ENCODE peak calls at places on chromosome 22, in eight cellular contexts. Y, W, Z, L, O, D, C and J are unnamed samples.

GRCh38 chr22:39997939-39998726 is 3.4 kb downstream of the FAM83F start:
- DNase-seq in O (peak; percentile 35), C (peak; percentile 21), W (peak; percentile 48), Y (no peak), D (peak; percentile 96), Z (no peak), L (peak; percentile 89), J (no peak)

GRCh38 chr22:19875061-19875530 is 20.4 kb upstream of the GNB1L start:
- DNase-seq in Y (no peak), C (peak; percentile 15), Z (no peak), D (no peak), O (no peak), L (no peak), W (no peak), J (peak; percentile 3)

GRCh38 chr22:41047741-41048140 is 44.7 kb upstream of the EP300 start:
- DNase-seq in O (no peak), D (no peak), Y (no peak), W (no peak), Z (no peak), C (peak; percentile 27), L (no peak), J (no peak)

GRCh38 chr22:48173061-48173849 is 1410.8 kb downstream of the TBC1D22A start:
- DNase-seq in C (no peak), W (no peak), Z (no peak), D (no peak), L (no peak), Y (no peak), O (no peak), J (no peak)

GRCh38 chr22:41052661-41053490 is 39.5 kb upstream of the EP300 start:
- DNase-seq in O (no peak), W (no peak), D (no peak), L (no peak), C (no peak), Z (no peak), Y (no peak), J (no peak)

GRCh38 chr22:49826603-49827306 is 918 bp downstream of the BRD1 start:
- DNase-seq in D (no peak), O (peak; percentile 55), Z (peak; percentile 77), C (peak; percentile 46), Y (peak; percentile 52), L (peak; percentile 52), W (peak; percentile 59), J (peak; percentile 55)

GRCh38 chr22:19055801-19056200 is 66.4 kb downstream of the DGCR2 start:
- DNase-seq in L (no peak), W (no peak), Z (peak; percentile 56), O (no peak), C (no peak), D (no peak), Y (no peak), J (no peak)

GRCh38 chr22:19674929-19675253 is 39.4 kb upstream of the SEPTIN5 start:
- DNase-seq in D (no peak), Z (no peak), W (no peak), C (no peak), Y (no peak), O (no peak), L (no peak), J (no peak)

GRCh38 chr22:36544107-36544620 is 15.2 kb upstream of the EIF3D start:
- DNase-seq in D (no peak), W (no peak), Y (no peak), L (no peak), O (no peak), C (no peak), Z (no peak), J (no peak)

GRCh38 chr22:39959640-39960447 is at the start of gene TMA7B:
- DNase-seq in L (peak; percentile 13), Z (no peak), C (no peak), D (no peak), O (no peak), W (no peak), Y (no peak), J (no peak)

GRCh38 chr22:38870791-38871359 is 1.1 kb downstream of the CBX6 start:
- DNase-seq in C (no peak), Z (peak; percentile 62), Y (no peak), W (no peak), O (no peak), L (no peak), D (no peak), J (no peak)

GRCh38 chr22:37862570-37863325 is 13.5 kb downstream of the EIF3L start:
- DNase-seq in Z (no peak), L (no peak), O (no peak), W (no peak), Y (no peak), C (no peak), D (no peak), J (no peak)

GRCh38 chr22:23216331-23217170 is 36.2 kb downstream of the BCR start:
- DNase-seq in Z (no peak), W (no peak), Y (no peak), D (peak; percentile 29), L (no peak), C (no peak), O (no peak), J (no peak)

GRCh38 chr22:40425082-40425481 is 54.7 kb downstream of the SGSM3 start:
- DNase-seq in W (no peak), Y (no peak), Z (no peak), O (peak; percentile 6), C (no peak), L (no peak), D (no peak), J (no peak)

GRCh38 chr22:36914383-36914752 is 940 bp downstream of the CSF2RB start:
- DNase-seq in W (no peak), C (no peak), D (no peak), Z (no peak), Y (no peak), L (no peak), O (no peak), J (no peak)

GRCh38 chr22:38292694-38293093 is 19.9 kb upstream of the TMEM184B start:
- DNase-seq in C (no peak), W (no peak), D (no peak), L (no peak), O (no peak), Y (no peak), Z (no peak), J (no peak)

GRCh38 chr22:40403651-40404050 is 33.3 kb downstream of the SGSM3 start:
- DNase-seq in L (no peak), Y (no peak), O (no peak), W (no peak), D (no peak), C (no peak), Z (no peak), J (no peak)

GRCh38 chr22:24138649-24139420 is 42.5 kb upstream of the SUSD2 start:
- DNase-seq in Y (no peak), W (no peak), D (no peak), C (no peak), Z (no peak), L (no peak), O (no peak), J (no peak)

GRCh38 chr22:22196833-22197477 is 47.6 kb upstream of the VPREB1 start:
- DNase-seq in C (no peak), W (no peak), L (no peak), D (no peak), Y (no peak), Z (no peak), O (no peak), J (no peak)

GRCh38 chr22:32103648-32104326 is 55.3 kb downstream of the C22orf42 start:
- DNase-seq in C (no peak), L (no peak), Z (no peak), Y (no peak), O (no peak), D (no peak), W (no peak), J (no peak)
- TF ChIP-seq CTCF in C (no peak), L (no peak), Z (no peak), Y (no peak), O (peak; percentile 45), D (no peak), W (peak; percentile 39), J (peak; percentile 32)

DNA sequence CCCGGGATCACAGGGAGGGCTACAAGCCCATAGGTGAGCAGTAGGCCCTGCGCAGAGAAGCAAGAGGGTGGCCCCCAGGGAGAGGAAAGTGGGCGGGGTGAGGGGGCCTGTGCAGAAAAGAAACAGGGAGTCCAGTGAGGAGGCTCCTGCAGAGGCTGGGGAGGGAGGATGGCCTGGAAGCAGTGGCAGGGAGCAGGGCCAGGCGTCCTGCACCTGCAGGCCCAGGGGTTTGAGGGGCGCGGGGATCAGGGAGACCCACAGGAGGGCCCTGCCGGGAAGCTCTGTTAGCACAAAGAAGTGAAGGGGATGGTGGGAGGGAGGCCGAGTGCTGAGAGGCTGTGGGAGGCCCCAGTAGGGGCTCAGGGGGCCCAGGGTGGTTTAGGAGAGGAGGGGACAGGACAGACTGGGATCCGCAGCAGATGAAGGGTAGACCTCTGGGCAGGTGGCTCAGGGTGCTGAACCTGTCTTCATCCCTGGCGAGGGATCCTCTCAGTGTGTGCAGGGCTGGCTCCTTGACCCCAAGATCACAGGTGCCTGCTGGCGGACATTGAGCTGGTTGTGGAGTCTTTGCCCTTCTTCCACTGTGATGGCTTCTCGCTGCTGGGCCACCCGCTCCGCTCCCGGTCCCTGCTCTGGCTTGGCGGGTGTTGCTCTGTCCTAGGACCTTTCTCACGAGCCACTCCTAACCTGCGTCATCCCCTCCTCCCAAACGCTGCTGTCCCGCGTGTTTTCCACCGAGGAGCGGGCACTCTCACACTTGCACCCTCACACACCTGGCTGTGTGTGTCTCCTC is 31.8 kb upstream of the CELSR1 start:
- DNase-seq in O (peak; percentile 9), C (no peak), D (no peak), W (no peak), Y (no peak), Z (no peak), L (no peak), J (no peak)
- H3K4me3 ChIP-seq in O (no peak overlapping the region), C (no peak overlapping the region), D (no peak overlapping the region), W (no peak overlapping the region), Y (no peak overlapping the region), Z (no peak overlapping the region), L (no peak overlapping the region), J (no peak overlapping the region)

GRCh38 chr22:31550871-31551370 is 54.6 kb downstream of the SFI1 start:
- DNase-seq in Z (no peak), W (no peak), O (no peak), C (no peak), L (no peak), D (peak; percentile 25), Y (no peak), J (no peak)
- H3K36me3 ChIP-seq in Z (peaks cover 20% of the 10 kb centered on the region), W (peaks cover 70% of the 10 kb centered on the region), O (peaks cover 19% of the 10 kb centered on the region), C (no peaks in the 10 kb centered on the region), L (peaks cover 4% of the 10 kb centered on the region), D (peaks cover 29% of the 10 kb centered on the region), Y (no peaks in the 10 kb centered on the region), J (peaks cover 2% of the 10 kb centered on the region)

GRCh38 chr22:27257987-27258386 is 543.6 kb downstream of the MN1 start:
- DNase-seq in Y (no peak), O (no peak), C (no peak), D (no peak), L (no peak), Z (no peak), W (no peak), J (no peak)
- TF ChIP-seq CTCF in Y (peak; percentile 21), O (no peak), C (no peak), D (no peak), L (no peak), Z (no peak), W (no peak), J (no peak)

GRCh38 chr22:30265851-30266444 is 703 bp downstream of the OSM start:
- DNase-seq in O (peak; percentile 65), D (no peak), L (no peak), Y (no peak), C (no peak), Z (peak; percentile 82), W (peak; percentile 59), J (peak; percentile 89)
- H3K4me3 ChIP-seq in O (peak overlapping the region; percentile 44), D (no peak overlapping the region), L (no peak overlapping the region), Y (no peak overlapping the region), C (no peak overlapping the region), Z (peak overlapping the region; percentile 26), W (no peak overlapping the region), J (peak overlapping the region; percentile 80)